ENCODE peak calls at places on chromosomes 2 and 18, in six cellular contexts. C is Kasumi-1, F is dermis microvascular lymphatic vessel endothelial cell, P is glutamatergic neuron, V is hepatocyte, Q is iPS-NIHi11. J is an unnamed sample.

GRCh38 chr2:55200416-55200815 is 31.7 kb downstream of the CLHC1 start:
- DNase-seq in C (no peak), F (no peak), P (no peak), V (no peak), Q (no peak), J (no peak)

GRCh38 chr2:9627310-9627709 is 3.5 kb downstream of the YWHAQ start:
- DNase-seq in C (peak; percentile 33), F (no peak), P (no peak), V (no peak), Q (no peak), J (no peak)

GRCh38 chr18:37253424-37254255 is 312.0 kb downstream of the CELF4 start:
- DNase-seq in C (no peak), F (no peak), P (peak; percentile 72), V (peak; percentile 89), Q (peak; percentile 98), J (peak; percentile 55)

GRCh38 chr18:8937695-8938094 is 164.8 kb upstream of the NDUFV2 start:
- DNase-seq in C (no peak), F (no peak), P (no peak), V (no peak), Q (peak; percentile 50), J (no peak)

GRCh38 chr2:55771612-55772011 is 78.0 kb upstream of the PNPT1 start:
- DNase-seq in C (peak; percentile 57), F (peak; percentile 51), P (no peak), V (peak; percentile 53), Q (no peak), J (no peak)

GRCh38 chr2:28452534-28453081 is 43.3 kb upstream of the PLB1 start:
- DNase-seq in C (peak; percentile 61), F (peak; percentile 18), P (peak; percentile 88), V (peak; percentile 78), Q (peak; percentile 88), J (peak; percentile 83)

GRCh38 chr2:100606740-100607343 is 44.0 kb downstream of the PDCL3 start:
- DNase-seq in C (peak; percentile 54), F (no peak), P (peak; percentile 40), V (peak; percentile 50), Q (peak; percentile 71), J (no peak)

GRCh38 chr2:172999641-173000387 is 75.8 kb upstream of the MAP3K20 start:
- DNase-seq in C (no peak), F (no peak), P (no peak), V (no peak), Q (no peak), J (no peak)

GRCh38 chr2:223944704-223945531 is at the start of gene WDFY1:
- DNase-seq in C (peak; percentile 69), F (peak; percentile 60), P (peak; percentile 94), V (peak; percentile 96), Q (peak; percentile 98), J (peak; percentile 93)

GRCh38 chr2:84781942-84782716 is 98.8 kb downstream of the TRABD2A start:
- DNase-seq in C (no peak), F (no peak), P (no peak), V (peak; percentile 42), Q (no peak), J (no peak)

GRCh38 chr2:43221660-43222471 is 4.5 kb downstream of the ZFP36L2 start:
- DNase-seq in C (peak; percentile 75), F (peak; percentile 79), P (peak; percentile 82), V (peak; percentile 95), Q (peak; percentile 76), J (peak; percentile 94)

GRCh38 chr2:175203621-175204496 is 22.3 kb upstream of the ATP5MC3 start:
- DNase-seq in C (peak; percentile 85), F (no peak), P (peak; percentile 70), V (peak; percentile 79), Q (peak; percentile 53), J (peak; percentile 65)

GRCh38 chr18:73153271-73153670 is 285.5 kb upstream of the NETO1 start:
- DNase-seq in C (no peak), F (no peak), P (no peak), V (no peak), Q (no peak), J (no peak)

GRCh38 chr2:33015421-33016142 is 68.8 kb downstream of the LTBP1 start:
- DNase-seq in C (no peak), F (no peak), P (no peak), V (peak; percentile 65), Q (no peak), J (no peak)

GRCh38 chr2:164882276-164882675 is 40.7 kb upstream of the COBLL1 start:
- DNase-seq in C (no peak), F (no peak), P (no peak), V (no peak), Q (no peak), J (no peak)

GRCh38 chr2:55759271-55759921 is 65.8 kb upstream of the PNPT1 start:
- DNase-seq in C (no peak), F (no peak), P (no peak), V (no peak), Q (no peak), J (no peak)

GRCh38 chr2:221562226-221562625 is 9.9 kb downstream of the EPHA4 start:
- DNase-seq in C (no peak), F (no peak), P (no peak), V (no peak), Q (no peak), J (no peak)

GRCh38 chr18:43001821-43002220 is 113.7 kb downstream of the RIT2 start:
- DNase-seq in C (no peak), F (no peak), P (no peak), V (no peak), Q (no peak), J (no peak)

GRCh38 chr2:10846110-10846861 is 33.7 kb upstream of the PDIA6 start:
- DNase-seq in C (no peak), F (no peak), P (no peak), V (no peak), Q (no peak), J (no peak)

GRCh38 chr2:147223119-147223518 is 621.7 kb upstream of the ACVR2A start:
- DNase-seq in C (no peak), F (no peak), P (no peak), V (no peak), Q (no peak), J (no peak)

GRCh38 chr2:10281891-10282290 is 20.8 kb upstream of the HPCAL1 start:
- DNase-seq in C (no peak), F (no peak), P (no peak), V (no peak), Q (no peak), J (no peak)

GRCh38 chr2:119453972-119454593 is 22.4 kb downstream of the TMEM37 start:
- DNase-seq in C (no peak), F (no peak), P (no peak), V (no peak), Q (no peak), J (no peak)

GRCh38 chr2:226431301-226431955 is 368.2 kb downstream of the IRS1 start:
- DNase-seq in C (no peak), F (no peak), P (no peak), V (no peak), Q (no peak), J (no peak)

GRCh38 chr2:216740557-216741222 is 45.3 kb upstream of the IGFBP5 start:
- DNase-seq in C (no peak), F (peak; percentile 4), P (no peak), V (peak; percentile 74), Q (no peak), J (no peak)

GRCh38 chr18:62037989-62038778 is 145.4 kb upstream of the RNF152 start:
- DNase-seq in C (no peak), F (no peak), P (no peak), V (no peak), Q (no peak), J (no peak)

GRCh38 chr18:76259012-76259568 is 236.0 kb downstream of the ZNF516 start:
- DNase-seq in C (no peak), F (no peak), P (no peak), V (no peak), Q (peak; percentile 39), J (no peak)

GRCh38 chr2:11239718-11240462 is 84.6 kb downstream of the SLC66A3 start:
- DNase-seq in C (no peak), F (peak; percentile 72), P (no peak), V (peak; percentile 8), Q (no peak), J (no peak)

GRCh38 chr2:166092889-166093288 is 34.9 kb downstream of the SCN1A start:
- DNase-seq in C (no peak), F (peak; percentile 43), P (no peak), V (no peak), Q (no peak), J (no peak)

GRCh38 chr2:200578778-200579177 is 7.0 kb upstream of the AOX1 start:
- DNase-seq in C (peak; percentile 80), F (no peak), P (no peak), V (peak; percentile 38), Q (no peak), J (no peak)

GRCh38 chr2:137706786-137707613 is 257.3 kb upstream of the HNMT start:
- DNase-seq in C (peak; percentile 90), F (no peak), P (no peak), V (no peak), Q (peak; percentile 14), J (no peak)

GRCh38 chr2:179410552-179411356 is 146.1 kb upstream of the SESTD1 start:
- DNase-seq in C (peak; percentile 71), F (peak; percentile 30), P (peak; percentile 28), V (peak; percentile 82), Q (peak; percentile 69), J (peak; percentile 21)

GRCh38 chr2:205684871-205685313 is 2.6 kb downstream of the NRP2 start:
- DNase-seq in C (no peak), F (no peak), P (peak; percentile 49), V (no peak), Q (no peak), J (no peak)

GRCh38 chr2:125405816-125406215 is 1250.1 kb upstream of the GYPC start:
- DNase-seq in C (no peak), F (no peak), P (no peak), V (peak; percentile 73), Q (no peak), J (no peak)

GRCh38 chr2:159053186-159054031 is 85.0 kb downstream of the TANC1 start:
- DNase-seq in C (no peak), F (peak; percentile 77), P (no peak), V (no peak), Q (no peak), J (peak; percentile 8)